ENCODE peak calls at places on chromosome 18, in seven cellular contexts. Y is kidney tubule cell, P is SHP77 treated with DMSO at 0.1 percent for 48 hours, R is lower leg skin, L is kidney epithelial cell, I is ACHN, E is GM03348. W is an unnamed sample.

GRCh38 chr18:62524443-62525200 is 1.8 kb downstream of the ZCCHC2 start:
- DNase-seq in P (no peak), L (no peak), E (peak), I (peak), R (peak), Y (peak), W (peak)

GRCh38 chr18:525066-525797 is 24.7 kb upstream of the COLEC12 start:
- DNase-seq in P (no peak), I (peak), Y (peak), E (peak), R (no peak), L (peak), W (no peak)

GRCh38 chr18:80157708-80158343 is 48.8 kb downstream of the ADNP2 start:
- DNase-seq in R (peak), L (peak), P (no peak), I (peak), Y (peak), E (peak), W (peak)

GRCh38 chr18:8801263-8801901 is 96.0 kb downstream of the MTCL1 start:
- DNase-seq in E (peak), P (no peak), I (peak), L (no peak), R (no peak), Y (peak), W (no peak)

GRCh38 chr18:50863840-50864239 is 15.1 kb upstream of the ME2 start:
- DNase-seq in E (no peak), L (no peak), P (no peak), I (no peak), R (no peak), Y (no peak), W (no peak)

GRCh38 chr18:50594931-50595330 is 35.0 kb downstream of the MAPK4 start:
- DNase-seq in P (no peak), E (no peak), Y (no peak), L (no peak), I (no peak), R (no peak), W (no peak)

GRCh38 chr18:10421859-10422258 is 32.6 kb upstream of the APCDD1 start:
- DNase-seq in Y (no peak), P (no peak), R (no peak), I (no peak), E (peak), L (no peak), W (no peak)

GRCh38 chr18:7946724-7947377 is 379.7 kb downstream of the PTPRM start:
- DNase-seq in E (peak), L (peak), Y (peak), R (no peak), P (peak), I (peak), W (no peak)

GRCh38 chr18:52341617-52342381 is 1.8 kb downstream of the DCC start:
- DNase-seq in R (no peak), P (no peak), E (peak), L (no peak), I (no peak), Y (no peak), W (no peak)

GRCh38 chr18:34901299-34901698 is 139.9 kb upstream of the MAPRE2 start:
- DNase-seq in Y (peak), L (no peak), R (no peak), E (no peak), I (peak), P (no peak), W (no peak)

GRCh38 chr18:50099725-50100414 is 95.1 kb downstream of the MYO5B start:
- DNase-seq in L (peak), R (no peak), I (no peak), E (peak), P (no peak), Y (peak), W (no peak)

GRCh38 chr18:69865656-69866241 is 81.9 kb downstream of the CD226 start:
- DNase-seq in I (no peak), L (no peak), Y (no peak), P (no peak), E (no peak), R (no peak), W (no peak)

GRCh38 chr18:42338683-42339082 is 383.6 kb downstream of the PIK3C3 start:
- DNase-seq in Y (peak), I (no peak), R (no peak), E (no peak), L (peak), P (no peak), W (no peak)

GRCh38 chr18:478679-479078 is 21.8 kb downstream of the COLEC12 start:
- DNase-seq in L (no peak), R (no peak), Y (peak), P (no peak), E (no peak), I (no peak), W (no peak)

GRCh38 chr18:58205087-58205779 is 161.2 kb downstream of the NEDD4L start:
- DNase-seq in R (no peak), E (peak), Y (peak), L (no peak), I (no peak), P (peak), W (no peak)

GRCh38 chr18:78949216-78949615 is 30.4 kb upstream of the SALL3 start:
- DNase-seq in P (no peak), I (no peak), L (no peak), E (no peak), Y (no peak), R (no peak), W (no peak)

GRCh38 chr18:34723143-34723542 is 13.0 kb downstream of the DTNA start:
- DNase-seq in I (no peak), P (no peak), Y (no peak), R (no peak), L (no peak), E (no peak), W (no peak)